ENCODE peak calls at places on chromosome 9, in four cellular contexts. One of them, this sample, is unnamed.

GRCh38 chr9:106878943-106879916 is 16.3 kb downstream of the ZNF462 start:
- DNase-seq in K562: no peak
- DNase-seq in HCT116: no peak
- DNase-seq in SK-N-SH: peak; percentile 61
- DNase-seq in this sample: no peak

GRCh38 chr9:18390393-18390792 is 83.6 kb upstream of the ADAMTSL1 start:
- DNase-seq in K562: no peak
- DNase-seq in HCT116: no peak
- DNase-seq in SK-N-SH: no peak
- DNase-seq in this sample: no peak

GRCh38 chr9:91146391-91147019 is 215.2 kb downstream of the AUH start:
- DNase-seq in K562: no peak
- DNase-seq in HCT116: no peak
- DNase-seq in SK-N-SH: no peak
- DNase-seq in this sample: no peak

GRCh38 chr9:114465906-114466900 is 39.1 kb downstream of the WHRN start:
- DNase-seq in K562: no peak
- DNase-seq in HCT116: no peak
- DNase-seq in SK-N-SH: no peak
- DNase-seq in this sample: peak; percentile 5

GRCh38 chr9:106296426-106296825 is 566.5 kb upstream of the ZNF462 start:
- DNase-seq in K562: no peak
- DNase-seq in HCT116: no peak
- DNase-seq in SK-N-SH: no peak
- DNase-seq in this sample: no peak

GRCh38 chr9:1332161-1332560 is 282.0 kb downstream of the DMRT2 start:
- DNase-seq in K562: no peak
- DNase-seq in HCT116: no peak
- DNase-seq in SK-N-SH: no peak
- DNase-seq in this sample: no peak

GRCh38 chr9:91427873-91428272 is 4.2 kb upstream of the NFIL3 start:
- DNase-seq in K562: no peak
- DNase-seq in HCT116: peak; percentile 84
- DNase-seq in SK-N-SH: no peak
- DNase-seq in this sample: peak; percentile 36

GRCh38 chr9:88852794-88853193 is 138.5 kb upstream of the S1PR3 start:
- DNase-seq in K562: peak; percentile 47
- DNase-seq in HCT116: peak; percentile 2
- DNase-seq in SK-N-SH: no peak
- DNase-seq in this sample: no peak

GRCh38 chr9:69307446-69308216 is 17.4 kb upstream of the ENTREP1 start:
- DNase-seq in K562: no peak
- DNase-seq in HCT116: no peak
- DNase-seq in SK-N-SH: no peak
- DNase-seq in this sample: no peak

GRCh38 chr9:19497276-19497675 is 88.5 kb downstream of the ACER2 start:
- DNase-seq in K562: no peak
- DNase-seq in HCT116: no peak
- DNase-seq in SK-N-SH: no peak
- DNase-seq in this sample: no peak

GRCh38 chr9:4024281-4024680 is 275.6 kb downstream of the GLIS3 start:
- DNase-seq in K562: no peak
- DNase-seq in HCT116: no peak
- DNase-seq in SK-N-SH: peak; percentile 17
- DNase-seq in this sample: no peak

GRCh38 chr9:132794730-132795380 is 83.2 kb downstream of the AK8 start:
- DNase-seq in K562: peak; percentile 67
- DNase-seq in HCT116: no peak
- DNase-seq in SK-N-SH: no peak
- DNase-seq in this sample: no peak

GRCh38 chr9:77019010-77019809 is at the start of gene FOXB2:
- DNase-seq in K562: no peak
- DNase-seq in HCT116: no peak
- DNase-seq in SK-N-SH: peak; percentile 35
- DNase-seq in this sample: no peak

GRCh38 chr9:37033753-37034319 is at the start of gene PAX5:
- DNase-seq in K562: no peak
- DNase-seq in HCT116: no peak
- DNase-seq in SK-N-SH: no peak
- DNase-seq in this sample: no peak

GRCh38 chr9:133351908-133352634 is 4.1 kb downstream of the RPL7A start:
- DNase-seq in K562: peak; percentile 88
- DNase-seq in HCT116: no peak
- DNase-seq in SK-N-SH: peak; percentile 71
- DNase-seq in this sample: peak; percentile 74

GRCh38 chr9:114002271-114002985 is 75.7 kb downstream of the AMBP start:
- DNase-seq in K562: no peak
- DNase-seq in HCT116: no peak
- DNase-seq in SK-N-SH: no peak
- DNase-seq in this sample: no peak

GRCh38 chr9:121841771-121842611 is 190.6 kb downstream of the DAB2IP start:
- DNase-seq in K562: no peak
- DNase-seq in HCT116: no peak
- DNase-seq in SK-N-SH: no peak
- DNase-seq in this sample: no peak

GRCh38 chr9:83537331-83538171 is 650 bp downstream of the FRMD3 start:
- DNase-seq in K562: no peak
- DNase-seq in HCT116: no peak
- DNase-seq in SK-N-SH: peak; percentile 47
- DNase-seq in this sample: no peak

GRCh38 chr9:35609820-35610163 is 4.7 kb downstream of the TESK1 start:
- DNase-seq in K562: no peak
- DNase-seq in HCT116: no peak
- DNase-seq in SK-N-SH: no peak
- DNase-seq in this sample: no peak

GRCh38 chr9:89120704-89121103 is 57.9 kb downstream of the SHC3 start:
- DNase-seq in K562: no peak
- DNase-seq in HCT116: no peak
- DNase-seq in SK-N-SH: no peak
- DNase-seq in this sample: no peak

GRCh38 chr9:134437417-134438203 is 111.4 kb downstream of the RXRA start:
- DNase-seq in K562: no peak
- DNase-seq in HCT116: no peak
- DNase-seq in SK-N-SH: no peak
- DNase-seq in this sample: no peak

GRCh38 chr9:89379508-89380115 is 61.3 kb downstream of the SECISBP2 start:
- DNase-seq in K562: no peak
- DNase-seq in HCT116: no peak
- DNase-seq in SK-N-SH: no peak
- DNase-seq in this sample: no peak

GRCh38 chr9:121283856-121284732 is 16.1 kb downstream of the GSN start:
- DNase-seq in K562: peak; percentile 45
- DNase-seq in HCT116: no peak
- DNase-seq in SK-N-SH: no peak
- DNase-seq in this sample: no peak

GRCh38 chr9:87714819-87715218 is 11.1 kb upstream of the CTSL start:
- DNase-seq in K562: peak; percentile 81
- DNase-seq in HCT116: no peak
- DNase-seq in SK-N-SH: no peak
- DNase-seq in this sample: peak; percentile 89

GRCh38 chr9:109264865-109265532 is 55.9 kb downstream of the EPB41L4B start:
- DNase-seq in K562: no peak
- DNase-seq in HCT116: no peak
- DNase-seq in SK-N-SH: peak; percentile 64
- DNase-seq in this sample: no peak

GRCh38 chr9:137139468-137140150 is 655 bp downstream of the GRIN1 start:
- DNase-seq in K562: no peak
- DNase-seq in HCT116: no peak
- DNase-seq in SK-N-SH: no peak
- DNase-seq in this sample: no peak

GRCh38 chr9:137665697-137666504 is 47.1 kb downstream of the EHMT1 start:
- DNase-seq in K562: no peak
- DNase-seq in HCT116: no peak
- DNase-seq in SK-N-SH: no peak
- DNase-seq in this sample: no peak

GRCh38 chr9:16039103-16039987 is 486.5 kb downstream of the CCDC171 start:
- DNase-seq in K562: no peak
- DNase-seq in HCT116: peak; percentile 34
- DNase-seq in SK-N-SH: no peak
- DNase-seq in this sample: peak; percentile 23

GRCh38 chr9:34652608-34653007 is 623 bp downstream of the IL11RA start:
- DNase-seq in K562: no peak
- DNase-seq in HCT116: no peak
- DNase-seq in SK-N-SH: no peak
- DNase-seq in this sample: no peak

GRCh38 chr9:109956811-109957440 is 176.9 kb downstream of the PALM2AKAP2 start:
- DNase-seq in K562: no peak
- DNase-seq in HCT116: no peak
- DNase-seq in SK-N-SH: peak; percentile 62
- DNase-seq in this sample: no peak

GRCh38 chr9:86500667-86501435 is 146.6 kb upstream of the TUT7 start:
- DNase-seq in K562: no peak
- DNase-seq in HCT116: no peak
- DNase-seq in SK-N-SH: no peak
- DNase-seq in this sample: no peak

GRCh38 chr9:134959971-134960310 is 42.2 kb upstream of the FCN1 start:
- DNase-seq in K562: no peak
- DNase-seq in HCT116: no peak
- DNase-seq in SK-N-SH: no peak
- DNase-seq in this sample: no peak

GRCh38 chr9:117413346-117414219 is 1.3 kb downstream of the ASTN2 start:
- DNase-seq in K562: no peak
- DNase-seq in HCT116: no peak
- DNase-seq in SK-N-SH: peak; percentile 82
- DNase-seq in this sample: no peak

GRCh38 chr9:88197781-88198345 is 59.6 kb upstream of the SPATA31C2 start:
- DNase-seq in K562: no peak
- DNase-seq in HCT116: no peak
- DNase-seq in SK-N-SH: peak; percentile 36
- DNase-seq in this sample: no peak

GRCh38 chr9:126708178-126708577 is 94.5 kb downstream of the LMX1B start:
- DNase-seq in K562: no peak
- DNase-seq in HCT116: no peak
- DNase-seq in SK-N-SH: no peak
- DNase-seq in this sample: no peak
- TF ChIP-seq ELF1 in K562: no peak
- TF ChIP-seq ELF1 in HCT116: no peak
- TF ChIP-seq ELF1 in SK-N-SH: no peak
- TF ChIP-seq ELF1 in this sample: no peak

GRCh38 chr9:14769235-14769580 is 46.7 kb upstream of the CER1 start:
- DNase-seq in K562: peak; percentile 27
- DNase-seq in HCT116: peak; percentile 10
- DNase-seq in SK-N-SH: no peak
- DNase-seq in this sample: no peak
- TF ChIP-seq ELF1 in K562: no peak
- TF ChIP-seq ELF1 in HCT116: no peak
- TF ChIP-seq ELF1 in SK-N-SH: no peak
- TF ChIP-seq ELF1 in this sample: no peak

DNA sequence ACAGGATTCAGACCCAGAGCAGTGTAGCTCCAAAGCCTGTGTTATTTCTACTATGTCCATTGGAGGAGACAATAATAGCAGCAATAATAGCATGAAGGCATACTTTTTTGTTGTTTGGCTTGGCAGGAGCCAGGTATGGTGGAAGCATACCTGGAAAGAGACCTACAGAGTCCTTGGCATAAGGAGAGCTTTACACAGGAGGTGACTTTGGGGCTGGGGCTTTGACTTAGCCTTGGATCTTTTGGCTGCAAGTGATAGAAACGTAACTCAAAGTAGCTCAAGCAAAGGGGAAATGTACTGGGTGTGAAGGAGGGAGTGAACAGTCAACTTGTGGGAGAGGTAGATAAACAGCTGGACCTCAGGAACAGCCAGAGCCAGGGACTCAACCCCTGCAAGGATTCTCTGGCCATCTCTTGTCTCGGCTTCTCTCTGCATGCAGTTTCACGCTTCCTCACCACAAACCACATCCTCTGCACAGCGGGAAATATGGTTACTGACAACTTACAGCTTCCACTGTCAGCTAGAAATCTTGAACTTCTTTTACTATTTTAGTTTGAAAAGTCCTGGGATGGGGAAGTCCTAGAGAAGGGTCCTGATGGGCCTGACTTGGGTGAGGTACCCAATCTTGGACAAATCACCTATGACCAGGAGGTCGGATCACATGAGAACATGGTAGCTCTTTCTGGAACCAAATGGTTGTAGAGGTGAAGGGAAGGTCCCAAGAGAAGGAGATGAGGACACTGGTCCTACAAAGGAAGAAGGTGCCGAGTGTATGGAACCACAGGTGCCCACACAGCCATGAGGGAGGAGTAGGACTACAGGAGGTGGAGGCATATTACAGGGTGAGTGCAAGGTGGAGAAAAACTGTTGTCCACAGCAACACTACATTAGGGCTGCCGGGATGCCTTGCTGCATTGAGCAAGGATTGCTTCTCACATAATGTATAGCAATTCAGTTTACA is 47.0 kb upstream of the TGFBR1 start:
- DNase-seq in K562: peak; percentile 94
- DNase-seq in HCT116: no peak
- DNase-seq in SK-N-SH: no peak
- DNase-seq in this sample: no peak
- TF ChIP-seq ELF1 in K562: no peak
- TF ChIP-seq ELF1 in HCT116: no peak
- TF ChIP-seq ELF1 in SK-N-SH: no peak
- TF ChIP-seq ELF1 in this sample: no peak

GRCh38 chr9:7137040-7137439 is 379.3 kb downstream of the KDM4C start:
- DNase-seq in K562: no peak
- DNase-seq in HCT116: no peak
- DNase-seq in SK-N-SH: no peak
- DNase-seq in this sample: no peak
- TF ChIP-seq ELF1 in K562: no peak
- TF ChIP-seq ELF1 in HCT116: no peak
- TF ChIP-seq ELF1 in SK-N-SH: no peak
- TF ChIP-seq ELF1 in this sample: no peak

DNA sequence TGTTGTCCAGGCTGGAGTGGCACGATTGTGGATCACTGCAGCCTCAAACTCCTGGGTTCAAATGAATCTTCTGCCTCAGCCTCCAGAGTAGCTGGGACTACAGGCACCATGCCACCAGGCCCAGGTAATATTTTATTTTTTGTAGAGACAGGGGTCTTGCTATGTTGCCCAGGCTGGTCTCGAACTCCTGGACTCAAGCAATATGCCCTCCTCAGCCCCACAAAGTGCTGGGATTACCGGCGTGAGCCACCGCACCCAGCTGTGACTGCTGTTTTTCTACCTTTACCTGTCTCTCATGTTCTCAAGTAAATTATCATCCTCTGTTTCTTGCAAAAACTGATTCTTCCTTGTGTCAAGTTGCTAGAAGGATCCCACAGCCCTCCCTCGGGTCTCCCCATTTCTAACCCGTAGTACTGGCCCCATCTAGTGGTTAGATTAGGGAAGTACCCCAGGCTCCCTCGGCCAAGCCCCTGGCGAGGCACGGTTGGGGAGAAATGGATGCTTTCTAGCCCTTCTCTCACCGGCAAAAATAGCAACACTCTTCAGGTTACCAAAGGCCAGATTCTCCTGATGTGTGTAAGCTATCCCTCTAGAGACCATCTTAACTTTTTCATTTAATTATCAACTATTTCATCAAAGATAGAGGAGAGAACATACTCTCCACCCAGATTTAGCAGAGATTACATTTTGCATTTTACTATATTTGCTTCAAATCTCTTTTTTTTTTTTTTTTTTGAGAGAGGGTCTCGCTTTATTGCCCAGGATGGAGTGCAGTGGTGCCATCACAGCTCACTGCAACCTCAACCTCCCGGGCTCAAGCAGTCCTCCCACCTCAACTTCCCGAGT is 19.2 kb upstream of the TOR1B start:
- DNase-seq in K562: peak; percentile 89
- DNase-seq in HCT116: peak; percentile 68
- DNase-seq in SK-N-SH: peak; percentile 91
- DNase-seq in this sample: peak; percentile 46
- TF ChIP-seq ELF1 in K562: peak; percentile 44
- TF ChIP-seq ELF1 in HCT116: no peak
- TF ChIP-seq ELF1 in SK-N-SH: no peak
- TF ChIP-seq ELF1 in this sample: no peak

GRCh38 chr9:127910613-127911205 is 6.1 kb downstream of the ST6GALNAC4 start:
- DNase-seq in K562: no peak
- DNase-seq in HCT116: no peak
- DNase-seq in SK-N-SH: no peak
- DNase-seq in this sample: no peak
- TF ChIP-seq ELF1 in K562: no peak
- TF ChIP-seq ELF1 in HCT116: no peak
- TF ChIP-seq ELF1 in SK-N-SH: no peak
- TF ChIP-seq ELF1 in this sample: no peak

This sample was measured in HepG2.